ENCODE peak calls at places on chromosomes 4 and X, in seven cellular contexts. K is uterus; B is astrocyte; U is CD8-positive, alpha-beta T cell; C is mammary epithelial cell; O is psoas muscle; X is A673. H is an unnamed sample.

GRCh38 chr4:81595798-81596610 is 124.3 kb upstream of the RASGEF1B start:
- DNase-seq in K (no peak), B (no peak), U (no peak), C (no peak), O (no peak), X (no peak), H (no peak)

GRCh38 chrX:9383655-9384054 is 81.2 kb upstream of the TBL1X start:
- DNase-seq in K (no peak), B (no peak), U (no peak), C (no peak), O (no peak), X (no peak), H (no peak)

GRCh38 chr4:113636877-113637276 is 124.7 kb downstream of the CAMK2D start:
- DNase-seq in K (no peak), B (peak), U (no peak), C (peak), O (no peak), X (no peak), H (peak)

GRCh38 chrX:2526390-2526789 is 25.6 kb upstream of the DHRSX start:
- DNase-seq in K (no peak), B (no peak), U (no peak), C (no peak), O (no peak), X (no peak), H (no peak)

GRCh38 chr4:147846318-147847135 is 114.6 kb downstream of the ARHGAP10 start:
- DNase-seq in K (no peak), B (no peak), U (no peak), C (no peak), O (no peak), X (no peak), H (no peak)

GRCh38 chrX:20427173-20427770 is 160.6 kb upstream of the RPS6KA3 start:
- DNase-seq in K (no peak), B (no peak), U (no peak), C (no peak), O (no peak), X (no peak), H (no peak)

GRCh38 chr4:165656399-165656798 is 216.6 kb upstream of the TLL1 start:
- DNase-seq in K (no peak), B (no peak), U (no peak), C (no peak), O (no peak), X (peak), H (no peak)

GRCh38 chrX:39813631-39814246 is 284.0 kb downstream of the BCOR start:
- DNase-seq in K (peak), B (peak), U (no peak), C (peak), O (peak), X (no peak), H (peak)

GRCh38 chr4:139910106-139910505 is 243.9 kb downstream of the MAML3 start:
- DNase-seq in K (no peak), B (no peak), U (no peak), C (peak), O (no peak), X (no peak), H (no peak)

GRCh38 chr4:153440475-153440874 is 25.7 kb upstream of the TMEM131L start:
- DNase-seq in K (no peak), B (no peak), U (no peak), C (no peak), O (no peak), X (no peak), H (no peak)

GRCh38 chrX:45807572-45808425 is 607.1 kb upstream of the DIPK2B start:
- DNase-seq in K (no peak), B (peak), U (no peak), C (peak), O (no peak), X (peak), H (peak)

GRCh38 chrX:46165411-46165810 is 379.8 kb downstream of the ZNF674 start:
- DNase-seq in K (no peak), B (peak), U (no peak), C (peak), O (no peak), X (no peak), H (no peak)

GRCh38 chrX:70970482-70970999 is 39.6 kb upstream of the SLC7A3 start:
- DNase-seq in K (no peak), B (peak), U (no peak), C (peak), O (no peak), X (peak), H (no peak)

GRCh38 chr4:81032174-81032551 is 1.7 kb downstream of the BMP3 start:
- DNase-seq in K (no peak), B (no peak), U (no peak), C (no peak), O (no peak), X (no peak), H (no peak)

GRCh38 chr4:189185810-189186432 is 754.8 kb upstream of the FRG1 start:
- DNase-seq in K (no peak), B (no peak), U (no peak), C (peak), O (no peak), X (no peak), H (no peak)

GRCh38 chr4:82776925-82777542 is 21.6 kb downstream of the SCD5 start:
- DNase-seq in K (no peak), B (peak), U (no peak), C (no peak), O (no peak), X (no peak), H (no peak)

GRCh38 chr4:184854673-184855072 is 28.9 kb upstream of the ACSL1 start:
- DNase-seq in K (no peak), B (no peak), U (no peak), C (no peak), O (no peak), X (no peak), H (no peak)

GRCh38 chrX:120281761-120282160 is 29.5 kb downstream of the TMEM255A start:
- DNase-seq in K (no peak), B (no peak), U (no peak), C (no peak), O (no peak), X (no peak), H (no peak)

DNA sequence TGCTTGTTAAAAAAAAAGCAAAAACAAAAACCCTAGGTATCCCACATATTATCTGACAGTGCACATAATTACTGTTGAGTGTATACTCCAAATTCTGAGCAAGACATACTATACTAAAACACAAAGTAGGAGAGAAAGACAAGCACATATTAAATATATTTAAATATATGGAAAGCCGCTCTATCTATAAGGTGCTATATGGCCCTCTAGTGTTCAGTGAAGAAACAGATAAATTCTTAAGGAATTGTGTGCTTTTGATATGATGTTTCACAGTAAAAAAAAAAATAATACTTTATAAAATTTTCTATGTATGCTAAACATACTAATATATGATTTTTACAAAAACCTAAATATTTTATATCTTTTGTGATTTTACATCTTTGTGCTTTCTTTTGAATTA is 137.8 kb downstream of the FBXW7 start:
- DNase-seq in K (no peak), B (no peak), U (no peak), C (no peak), O (no peak), X (peak), H (no peak)
- TF ChIP-seq CTCF in K (no peak), B (peak), U (peak), C (peak), O (peak), X (peak), H (peak)

GRCh38 chr4:84964995-84965557 is 1.4 kb downstream of the WDFY3 start:
- DNase-seq in K (no peak), B (no peak), U (no peak), C (no peak), O (no peak), X (no peak), H (no peak)

GRCh38 chr4:84967292-84967651 is 782 bp upstream of the WDFY3 start:
- DNase-seq in K (peak), B (peak), U (no peak), C (no peak), O (no peak), X (no peak), H (no peak)

GRCh38 chr4:84968936-84969335 is 2.4 kb upstream of the WDFY3 start:
- DNase-seq in K (no peak), B (no peak), U (no peak), C (no peak), O (no peak), X (peak), H (no peak)

GRCh38 chr4:84965558-84966381 is 720 bp downstream of the WDFY3 start:
- DNase-seq in K (peak), B (no peak), U (no peak), C (peak), O (peak), X (peak), H (peak)

GRCh38 chr4:84966382-84967291 is at the start of gene WDFY3:
- DNase-seq in K (peak), B (peak), U (no peak), C (peak), O (peak), X (peak), H (peak)
- TF ChIP-seq CTCF in K (no peak), B (no peak), U (no peak), C (no peak), O (no peak), X (peak), H (no peak)

GRCh38 chr4:1641671-1642070 is 42.4 kb downstream of the FAM53A start:
- DNase-seq in K (no peak), B (no peak), U (no peak), C (no peak), O (no peak), X (no peak), H (no peak)

GRCh38 chr4:1644906-1645657 is 39.0 kb downstream of the FAM53A start:
- DNase-seq in K (peak), B (peak), U (no peak), C (peak), O (peak), X (no peak), H (no peak)

GRCh38 chr4:1640110-1640509 is 44.0 kb downstream of the FAM53A start:
- DNase-seq in K (no peak), B (no peak), U (no peak), C (no peak), O (no peak), X (no peak), H (no peak)

GRCh38 chr4:1643971-1644735 is 40.0 kb downstream of the FAM53A start:
- DNase-seq in K (no peak), B (no peak), U (no peak), C (no peak), O (no peak), X (no peak), H (no peak)

DNA sequence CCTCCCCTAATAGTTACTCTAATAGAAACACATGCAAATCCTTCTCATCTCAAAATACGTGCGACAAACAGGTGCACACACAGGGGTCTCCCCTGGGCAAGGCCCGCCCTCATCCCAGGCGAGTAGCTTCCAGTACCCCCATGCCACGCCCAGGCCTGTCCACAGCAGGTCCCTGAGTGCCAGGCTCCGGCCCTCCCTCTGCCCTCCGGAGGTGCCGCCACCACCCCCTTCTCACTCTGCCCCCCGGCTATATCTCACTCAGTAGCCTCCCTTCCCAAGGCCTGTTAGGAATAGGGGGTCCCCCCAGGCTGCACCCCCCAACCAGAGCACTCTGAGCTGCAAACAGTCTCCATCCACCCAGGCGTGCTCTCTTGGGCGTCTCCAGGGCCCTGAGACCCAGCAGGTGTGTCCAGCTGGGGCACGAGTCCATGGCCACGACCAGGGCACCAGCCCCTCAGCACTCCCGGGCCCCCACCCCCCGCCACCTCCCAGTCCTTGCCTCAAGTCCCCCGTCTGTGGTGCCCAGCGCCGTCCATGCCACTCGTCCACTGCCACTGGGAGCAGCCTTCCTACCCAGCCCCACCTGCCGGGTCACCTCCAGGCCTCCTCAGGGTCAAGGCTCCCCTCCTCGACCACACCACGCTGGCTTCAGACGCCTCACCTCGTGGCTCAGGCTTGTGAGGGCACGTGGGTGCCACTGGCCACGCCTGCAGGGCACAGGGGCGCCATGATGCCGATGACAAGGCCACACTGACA is 41.7 kb downstream of the FAM53A start:
- DNase-seq in K (no peak), B (no peak), U (no peak), C (no peak), O (no peak), X (no peak), H (no peak)
- TF ChIP-seq CTCF in K (no peak), B (no peak), U (no peak), C (no peak), O (no peak), X (no peak), H (no peak)

DNA sequence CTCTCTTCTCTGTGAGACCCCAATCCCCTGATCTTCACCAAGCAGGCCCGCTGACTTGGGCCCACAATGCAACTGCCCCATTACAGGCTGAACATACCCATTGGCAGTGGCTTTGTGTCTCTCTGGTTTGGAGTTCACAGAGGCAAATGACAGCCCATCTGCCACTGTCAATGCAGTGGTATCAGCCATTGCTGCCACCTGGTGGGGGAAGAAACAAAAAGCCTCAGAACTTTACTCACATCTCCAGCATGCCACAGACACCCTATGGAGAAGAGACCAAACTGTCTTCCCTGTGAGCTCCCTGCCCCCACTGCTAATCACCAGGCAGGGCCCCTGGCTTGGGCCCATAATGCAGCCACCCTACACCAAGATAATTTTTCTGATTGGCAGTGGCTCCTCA is 729.3 kb upstream of the ACTRT1 start:
- DNase-seq in K (no peak), B (no peak), U (no peak), C (no peak), O (no peak), X (peak), H (peak)
- TF ChIP-seq CTCF in K (no peak), B (no peak), U (no peak), C (peak), O (peak), X (peak), H (no peak)

DNA sequence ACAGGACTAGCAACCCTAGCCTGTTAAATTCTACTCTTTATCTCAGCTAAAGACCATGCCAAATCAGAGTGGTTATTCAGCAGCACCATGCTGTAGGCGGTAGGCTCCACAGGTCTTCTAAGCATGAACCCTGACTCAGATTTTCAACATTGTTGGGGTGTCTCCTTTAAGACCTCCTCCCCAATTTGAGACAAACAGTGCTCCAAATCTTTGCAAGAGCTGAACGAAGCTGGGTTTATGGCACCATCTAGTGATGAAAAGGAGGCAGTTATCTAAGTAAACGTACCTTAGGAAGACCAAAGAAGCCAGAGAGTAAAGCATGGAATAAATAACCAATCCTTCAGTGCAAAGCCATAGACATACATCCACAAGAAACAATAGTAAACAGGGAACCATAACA is 334.5 kb upstream of the SLC7A11 start:
- DNase-seq in K (no peak), B (peak), U (no peak), C (peak), O (no peak), X (peak), H (peak)
- TF ChIP-seq CTCF in K (no peak), B (peak), U (no peak), C (peak), O (no peak), X (peak), H (peak)

DNA sequence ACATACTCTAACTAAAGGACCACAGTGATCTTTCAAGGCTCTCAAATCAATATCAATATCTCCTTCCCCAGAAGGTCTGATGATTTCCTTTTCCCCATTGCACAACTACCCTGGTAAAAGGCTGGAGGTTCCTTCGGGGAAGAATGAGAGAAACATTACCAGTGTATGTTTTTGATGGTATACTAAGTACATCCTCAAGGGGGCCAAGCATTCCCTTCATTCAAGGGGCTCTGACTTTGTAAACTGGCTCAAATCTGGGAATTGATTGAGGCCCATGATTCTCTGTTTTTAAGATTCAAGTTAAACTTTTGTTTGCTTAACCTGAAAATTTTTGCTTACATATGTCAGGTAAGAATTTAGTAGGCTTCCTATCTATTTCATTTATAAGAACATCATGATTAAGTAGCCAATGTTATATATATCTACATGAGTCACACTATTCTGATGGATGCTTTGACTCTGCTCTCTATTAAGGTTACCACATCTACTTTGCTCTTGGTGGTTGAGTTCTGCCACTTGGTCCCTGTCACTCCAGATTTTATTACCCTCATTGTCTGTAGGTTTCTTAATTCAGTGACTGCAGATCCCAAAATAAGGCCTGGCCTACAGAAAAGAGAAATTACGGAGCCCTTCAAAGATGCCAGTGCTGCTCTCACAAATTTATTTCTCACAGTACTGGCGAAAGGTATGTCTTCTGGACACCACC is 16.4 kb upstream of the GUCY1B1 start:
- DNase-seq in K (no peak), B (no peak), U (no peak), C (no peak), O (no peak), X (peak), H (no peak)
- TF ChIP-seq CTCF in K (no peak), B (no peak), U (no peak), C (no peak), O (no peak), X (peak), H (no peak)

GRCh38 chr4:78775278-78776030 is 696 bp upstream of the BMP2K start:
- DNase-seq in K (peak), B (peak), U (peak), C (peak), O (peak), X (peak), H (peak)

GRCh38 chr4:78777556-78777900 is 1.4 kb downstream of the BMP2K start:
- DNase-seq in K (no peak), B (no peak), U (no peak), C (no peak), O (no peak), X (no peak), H (no peak)

GRCh38 chr4:78778530-78778929 is 2.4 kb downstream of the BMP2K start:
- DNase-seq in K (no peak), B (no peak), U (no peak), C (no peak), O (no peak), X (no peak), H (no peak)

GRCh38 chr4:78776031-78776728 is at the start of gene BMP2K:
- DNase-seq in K (peak), B (peak), U (peak), C (peak), O (peak), X (peak), H (peak)

GRCh38 chr4:78776729-78777555 is 792 bp downstream of the BMP2K start:
- DNase-seq in K (peak), B (peak), U (peak), C (peak), O (peak), X (no peak), H (peak)
- TF ChIP-seq CTCF in K (no peak), B (no peak), U (no peak), C (no peak), O (no peak), X (no peak), H (no peak)